ENCODE peak calls at places on chromosome 2, in nine cellular contexts. X is lower leg skin; Q is aorta; Y is OCI-M1; D is midbrain; U is mesothelial cell of epicardium; F is substantia nigra; R is central memory CD4-positive, alpha-beta T cell; N is MV-4-11. G is an unnamed sample.

GRCh38 chr2:172253190-172254052 is 150.7 kb upstream of the DLX2 start:
- DNase-seq in Q (peak), D (no peak), N (peak), F (no peak), X (peak), Y (peak), R (peak), U (no peak), G (peak)

GRCh38 chr2:141399270-141399669 is 731.5 kb downstream of the LRP1B start:
- DNase-seq in X (no peak), D (no peak), F (no peak), Y (peak), Q (no peak), U (no peak), N (no peak), R (no peak), G (peak)

GRCh38 chr2:201532686-201533304 is 81.3 kb downstream of the STRADB start:
- DNase-seq in N (peak), R (no peak), X (no peak), Y (no peak), Q (no peak), F (no peak), D (no peak), U (no peak), G (peak)

GRCh38 chr2:9951522-9952285 is at the start of gene GRHL1:
- DNase-seq in Y (peak), D (peak), U (peak), N (peak), Q (peak), F (peak), R (peak), X (peak), G (peak)

GRCh38 chr2:82790277-82791021 is 1668.6 kb downstream of the SUCLG1 start:
- DNase-seq in N (no peak), D (no peak), F (no peak), X (no peak), Y (no peak), U (no peak), Q (no peak), R (no peak), G (peak)

GRCh38 chr2:709138-709779 is 32.1 kb upstream of the TMEM18 start:
- DNase-seq in N (no peak), Y (no peak), R (no peak), Q (no peak), U (no peak), D (no peak), F (no peak), X (no peak), G (no peak)

GRCh38 chr2:220147186-220147585 is 519.8 kb downstream of the SLC4A3 start:
- DNase-seq in U (no peak), X (no peak), D (no peak), F (no peak), R (no peak), N (no peak), Q (no peak), Y (no peak), G (no peak)

GRCh38 chr2:8475349-8476045 is 206.4 kb upstream of the ID2 start:
- DNase-seq in F (no peak), Y (no peak), N (no peak), Q (no peak), D (no peak), R (peak), U (no peak), X (no peak), G (no peak)

GRCh38 chr2:235390108-235390815 is 103.6 kb upstream of the AGAP1 start:
- DNase-seq in F (no peak), N (peak), X (peak), Q (peak), Y (peak), U (no peak), D (no peak), R (peak), G (no peak)

GRCh38 chr2:107383706-107384105 is 443.0 kb upstream of the RGPD4 start:
- DNase-seq in U (no peak), D (no peak), Y (no peak), N (no peak), F (no peak), R (no peak), X (no peak), Q (no peak), G (no peak)

G was measured in RKO.